ENCODE peak calls at places on chromosomes 1 and 21, in six cellular contexts. U is SK-N-MC; E is CD8-positive, alpha-beta T cell; C is GF-D8; S is NCI-H1417; I is HFFc6. V is an unnamed sample.

GRCh38 chr1:205343431-205344009 is 13.2 kb downstream of the KLHDC8A start:
- DNase-seq in E (peak), U (no peak), S (no peak), C (no peak), I (no peak), V (no peak)

GRCh38 chr1:117143856-117144255 is 22.3 kb upstream of the TRIM45 start:
- DNase-seq in U (no peak), C (no peak), E (no peak), S (no peak), I (peak), V (no peak)

GRCh38 chr1:117366982-117367768 is at the start of gene MAN1A2:
- DNase-seq in S (peak), I (peak), E (peak), U (no peak), C (peak), V (peak)

GRCh38 chr1:209884665-209885117 is 53.3 kb upstream of the SYT14 start:
- DNase-seq in C (no peak), E (no peak), U (peak), S (peak), I (peak), V (peak)

GRCh38 chr1:232292246-232292645 is 337.7 kb downstream of the SIPA1L2 start:
- DNase-seq in I (no peak), U (no peak), E (no peak), S (no peak), C (no peak), V (peak)

GRCh38 chr21:16194851-16195251 is 465.1 kb downstream of the USP25 start:
- DNase-seq in E (no peak), I (no peak), C (peak), S (no peak), U (no peak), V (peak)

GRCh38 chr21:31987696-31988095 is 114.9 kb downstream of the HUNK start:
- DNase-seq in U (no peak), I (no peak), C (no peak), S (no peak), E (no peak), V (no peak)

GRCh38 chr1:35881850-35882273 is 1.1 kb upstream of the AGO1 start:
- DNase-seq in U (no peak), S (no peak), I (no peak), E (no peak), C (no peak), V (no peak)

GRCh38 chr1:234731371-234732085 is 121.5 kb upstream of the IRF2BP2 start:
- DNase-seq in S (no peak), C (no peak), U (no peak), E (peak), I (peak), V (peak)

GRCh38 chr1:168110896-168111545 is 25.7 kb downstream of the GPR161 start:
- DNase-seq in S (no peak), I (no peak), C (no peak), E (no peak), U (no peak), V (no peak)

GRCh38 chr1:50474859-50475809 is 51.9 kb upstream of the DMRTA2 start:
- DNase-seq in E (no peak), S (no peak), C (no peak), I (no peak), U (no peak), V (peak)

GRCh38 chr1:203286161-203286984 is 18.9 kb upstream of the BTG2 start:
- DNase-seq in S (no peak), C (peak), I (no peak), E (no peak), U (no peak), V (no peak)

GRCh38 chr1:164599272-164599671 is 40.3 kb downstream of the PBX1 start:
- DNase-seq in U (no peak), S (no peak), I (no peak), C (no peak), E (no peak), V (no peak)

GRCh38 chr1:944341-945325 is 14.4 kb downstream of the NOC2L start:
- DNase-seq in C (no peak), I (no peak), S (no peak), E (no peak), U (no peak), V (peak)

GRCh38 chr1:28118640-28119307 is 30.4 kb upstream of the EYA3 start:
- DNase-seq in E (no peak), C (peak), S (no peak), I (no peak), U (no peak), V (no peak)

GRCh38 chr1:90850181-90850924 is 133.3 kb upstream of the BARHL2 start:
- DNase-seq in U (no peak), S (peak), I (no peak), E (no peak), C (no peak), V (no peak)

GRCh38 chr1:70071597-70071996 is 133.8 kb downstream of the LRRC40 start:
- DNase-seq in I (peak), C (no peak), S (no peak), E (no peak), U (no peak), V (peak)

GRCh38 chr1:52623812-52624211 is 9.2 kb upstream of the SHISAL2A start:
- DNase-seq in U (no peak), E (no peak), I (no peak), C (no peak), S (no peak), V (no peak)

GRCh38 chr1:168348146-168348709 is 67.6 kb downstream of the TBX19 start:
- DNase-seq in U (no peak), C (no peak), E (no peak), I (no peak), S (no peak), V (peak)

GRCh38 chr1:30991852-30992606 is 73.5 kb downstream of the PUM1 start:
- DNase-seq in U (peak), I (no peak), E (no peak), S (no peak), C (no peak), V (no peak)

GRCh38 chr1:35929730-35930592 is 944 bp upstream of the AGO3 start:
- DNase-seq in S (peak), I (peak), E (peak), C (peak), U (no peak), V (peak)

GRCh38 chr1:170145691-170146676 is at the start of gene NTMT2:
- DNase-seq in I (no peak), C (no peak), U (no peak), S (peak), E (no peak), V (no peak)

GRCh38 chr1:9728451-9729295 is 77.1 kb downstream of the PIK3CD start:
- DNase-seq in U (no peak), C (no peak), I (no peak), S (no peak), E (peak), V (no peak)

V was measured in astrocyte of the spinal cord.